ENCODE peak calls at places on chromosomes 1 and 21, in ten cellular contexts. Q is activated CD4-positive, CD25-positive, alpha-beta regulatory T cell; W is HFF-Myc; E is LoVo; D is HT1080; Y is activated CD4-positive, alpha-beta T cell treated with anti-CD3 and anti-CD28 coated beads, Interleukin-2, amount 50 U/mL, for 1 hour; Z is NCI-H1417; X is effector CD4-positive, alpha-beta T cell; T is neural crest cell; C is IMR-90. A is an unnamed sample.

GRCh38 chr1:42747125-42747524 is 7.1 kb upstream of the CLDN19 start:
- DNase-seq in Z (peak; percentile 43), T (peak; percentile 66), X (peak; percentile 29), C (no peak), Y (peak; percentile 54), D (no peak), Q (peak; percentile 11), W (no peak), E (no peak), A (peak; percentile 45)

GRCh38 chr1:160629286-160630210 is 17.3 kb downstream of the SLAMF1 start:
- DNase-seq in E (no peak), X (peak; percentile 76), Z (no peak), D (no peak), W (no peak), T (no peak), Q (peak; percentile 58), Y (peak; percentile 76), C (no peak), A (peak; percentile 37)

GRCh38 chr1:16605532-16605931 is 7.8 kb downstream of the NBPF1 start:
- DNase-seq in X (no peak), T (no peak), W (no peak), Y (no peak), Q (no peak), D (no peak), Z (no peak), C (no peak), E (no peak), A (no peak)

GRCh38 chr21:36891692-36892091 is 74.8 kb downstream of the HLCS start:
- DNase-seq in Q (no peak), T (no peak), W (no peak), Y (no peak), D (no peak), E (no peak), C (no peak), X (no peak), Z (no peak), A (no peak)

GRCh38 chr21:35565204-35565611 is 495.1 kb downstream of the SETD4 start:
- DNase-seq in E (no peak), Y (no peak), Q (no peak), X (no peak), T (peak; percentile 4), Z (no peak), D (peak; percentile 87), W (peak; percentile 52), C (peak; percentile 95), A (peak; percentile 47)

GRCh38 chr1:201277441-201277840 is 5.9 kb upstream of the PKP1 start:
- DNase-seq in Y (no peak), X (no peak), Q (no peak), Z (no peak), W (no peak), D (no peak), C (no peak), E (no peak), T (no peak), A (no peak)

GRCh38 chr1:162944974-162945639 is 84.1 kb upstream of the CCDC190 start:
- DNase-seq in T (no peak), W (no peak), Z (no peak), Y (no peak), E (no peak), D (no peak), Q (no peak), C (no peak), X (no peak), A (no peak)

GRCh38 chr1:179817789-179818188 is 59.8 kb downstream of the TOR1AIP2 start:
- DNase-seq in C (peak; percentile 53), Z (no peak), Y (no peak), T (no peak), D (no peak), W (no peak), E (no peak), X (no peak), Q (no peak), A (no peak)

GRCh38 chr1:110235181-110235838 is 25.2 kb downstream of the KCNC4 start:
- DNase-seq in W (no peak), X (no peak), E (no peak), Q (no peak), Y (no peak), C (no peak), Z (no peak), T (no peak), D (no peak), A (peak; percentile 64)

GRCh38 chr21:45581322-45581712 is 39.1 kb upstream of the SLC19A1 start:
- DNase-seq in Z (no peak), X (no peak), Q (no peak), C (no peak), W (no peak), D (no peak), T (no peak), Y (no peak), E (no peak), A (no peak)

GRCh38 chr1:40431385-40431784 is 18.9 kb upstream of the ZFP69B start:
- DNase-seq in E (no peak), C (no peak), X (no peak), T (no peak), W (no peak), Q (no peak), Y (no peak), D (no peak), Z (no peak), A (no peak)

GRCh38 chr1:184827600-184828368 is 73.1 kb upstream of the EDEM3 start:
- DNase-seq in Y (no peak), Q (no peak), X (no peak), D (peak; percentile 72), Z (no peak), C (peak; percentile 73), T (no peak), W (no peak), E (no peak), A (no peak)

GRCh38 chr1:23169727-23170335 is 1.2 kb upstream of the LUZP1 start:
- DNase-seq in E (no peak), C (peak; percentile 72), W (peak; percentile 40), Q (peak; percentile 9), Y (no peak), D (no peak), T (no peak), Z (no peak), X (no peak), A (peak; percentile 19)

GRCh38 chr1:234755449-234755863 is 145.5 kb upstream of the IRF2BP2 start:
- DNase-seq in Q (no peak), C (peak; percentile 95), Y (no peak), T (no peak), D (peak; percentile 72), Z (peak; percentile 71), W (peak; percentile 39), E (no peak), X (no peak), A (no peak)

GRCh38 chr1:117501275-117501674 is 104.6 kb upstream of the TENT5C start:
- DNase-seq in Q (no peak), Z (no peak), E (no peak), D (peak; percentile 36), C (peak; percentile 91), Y (no peak), T (no peak), W (peak; percentile 20), X (no peak), A (no peak)

GRCh38 chr1:201655910-201656669 is 117.2 kb downstream of the NAV1 start:
- DNase-seq in D (no peak), E (no peak), T (no peak), Y (no peak), Q (no peak), W (no peak), X (no peak), Z (no peak), C (no peak), A (no peak)

GRCh38 chr1:7388488-7389185 is 382.5 kb upstream of the VAMP3 start:
- DNase-seq in X (no peak), Z (no peak), T (no peak), Y (no peak), W (no peak), D (no peak), E (no peak), Q (no peak), C (peak; percentile 26), A (no peak)

GRCh38 chr1:28509705-28510349 is 4.0 kb downstream of the RCC1 start:
- DNase-seq in Z (no peak), Y (peak; percentile 30), D (no peak), E (peak; percentile 57), T (no peak), X (peak; percentile 16), Q (no peak), C (no peak), W (no peak), A (no peak)

GRCh38 chr1:64363616-64364015 is 106.3 kb upstream of the CACHD1 start:
- DNase-seq in Z (no peak), D (no peak), E (no peak), T (no peak), W (no peak), Y (no peak), X (no peak), Q (no peak), C (no peak), A (no peak)

GRCh38 chr1:21532496-21532895 is 23.3 kb downstream of the ALPL start:
- DNase-seq in Y (no peak), Q (no peak), E (no peak), Z (no peak), D (no peak), X (no peak), C (no peak), T (no peak), W (no peak), A (no peak)

GRCh38 chr1:112509005-112509659 is 367 bp downstream of the WNT2B start:
- DNase-seq in C (no peak), W (no peak), X (no peak), Z (no peak), E (no peak), D (no peak), T (no peak), Y (peak; percentile 15), Q (no peak), A (no peak)

GRCh38 chr1:203765029-203765837 is at the start of gene LAX1:
- DNase-seq in D (no peak), C (no peak), X (peak; percentile 70), W (no peak), E (no peak), T (no peak), Z (no peak), Y (peak; percentile 72), Q (peak; percentile 51), A (no peak)

GRCh38 chr1:21743476-21743875 is 39.5 kb downstream of the USP48 start:
- DNase-seq in Z (no peak), Q (no peak), X (no peak), E (no peak), C (no peak), W (no peak), Y (no peak), D (no peak), T (no peak), A (no peak)

GRCh38 chr1:2606806-2607680 is 20.5 kb downstream of the PRXL2B start:
- DNase-seq in T (no peak), E (no peak), Q (no peak), C (no peak), Y (no peak), D (no peak), Z (no peak), W (no peak), X (no peak), A (no peak)

GRCh38 chr1:203544485-203544884 is 50.5 kb downstream of the OPTC start:
- DNase-seq in Z (no peak), T (no peak), W (no peak), C (no peak), Q (no peak), E (no peak), X (no peak), D (no peak), Y (no peak), A (no peak)

A was measured in pancreas.